ENCODE peak calls at places on chromosomes 3 and 15, in four cellular contexts. Y is IMR-90, B is K562, F is H1. N is an unnamed sample.

GRCh38 chr15:64851503-64851840 is 9.8 kb downstream of the PLEKHO2 start:
- DNase-seq in Y (peak; percentile 93), F (no peak), B (no peak), N (no peak)

GRCh38 chr15:85756411-85757072 is 38.2 kb downstream of the KLHL25 start:
- DNase-seq in Y (no peak), B (no peak), F (no peak), N (no peak)

GRCh38 chr3:138940446-138940845 is 6.5 kb downstream of the FOXL2 start:
- DNase-seq in Y (no peak), F (no peak), B (no peak), N (no peak)

GRCh38 chr3:100463002-100463401 is 29.4 kb upstream of the TMEM45A start:
- DNase-seq in B (peak; percentile 41), F (no peak), Y (peak; percentile 78), N (peak; percentile 35)

GRCh38 chr3:17550624-17551023 is 191.8 kb downstream of the TBC1D5 start:
- DNase-seq in F (no peak), B (no peak), Y (no peak), N (no peak)

GRCh38 chr3:127182848-127183714 is 9.8 kb upstream of the PRR23E start:
- DNase-seq in Y (no peak), F (peak; percentile 45), B (no peak), N (no peak)

GRCh38 chr3:126959921-126960603 is 22.9 kb upstream of the PLXNA1 start:
- DNase-seq in Y (peak; percentile 73), F (no peak), B (no peak), N (no peak)

GRCh38 chr3:157859541-157859940 is 246.7 kb downstream of the SHOX2 start:
- DNase-seq in Y (no peak), B (no peak), F (no peak), N (no peak)

GRCh38 chr15:60695713-60696522 is 217.0 kb upstream of the ICE2 start:
- DNase-seq in Y (peak; percentile 71), F (no peak), B (no peak), N (no peak)

GRCh38 chr3:171465768-171466167 is 5.6 kb upstream of the TNIK start:
- DNase-seq in F (no peak), B (no peak), Y (no peak), N (no peak)

GRCh38 chr15:28125673-28126651 is 26.8 kb upstream of the OCA2 start:
- DNase-seq in Y (peak; percentile 64), B (peak; percentile 41), F (no peak), N (no peak)

GRCh38 chr3:12670789-12671450 is 7.0 kb upstream of the RAF1 start:
- DNase-seq in B (no peak), F (no peak), Y (no peak), N (no peak)

GRCh38 chr15:71691700-71692417 is 118.5 kb upstream of the NR2E3 start:
- DNase-seq in B (no peak), Y (peak; percentile 95), F (no peak), N (no peak)

GRCh38 chr3:73204841-73205240 is 143.4 kb downstream of the EBLN2 start:
- DNase-seq in B (no peak), Y (no peak), F (no peak), N (no peak)

GRCh38 chr3:99620976-99621375 is 17.4 kb upstream of the COL8A1 start:
- DNase-seq in F (no peak), Y (peak; percentile 43), B (no peak), N (no peak)

GRCh38 chr3:29693863-29694262 is 413.0 kb downstream of the RBMS3 start:
- DNase-seq in B (no peak), F (no peak), Y (peak; percentile 87), N (no peak)

GRCh38 chr15:42084465-42085235 is 9.7 kb downstream of the PLA2G4D start:
- DNase-seq in F (peak; percentile 91), B (peak; percentile 77), Y (peak; percentile 37), N (no peak)

GRCh38 chr15:96462768-96463167 is 132.3 kb downstream of the NR2F2 start:
- DNase-seq in F (no peak), Y (peak; percentile 15), B (no peak), N (no peak)

GRCh38 chr15:53978248-53978906 is at the start of gene UNC13C:
- DNase-seq in B (no peak), Y (no peak), F (peak; percentile 73), N (no peak)

GRCh38 chr15:43977072-43977884 is 150.5 kb downstream of the WDR76 start:
- DNase-seq in B (no peak), Y (no peak), F (no peak), N (peak; percentile 63)

GRCh38 chr3:61632568-61633175 is 71.3 kb downstream of the PTPRG start:
- DNase-seq in F (no peak), Y (peak; percentile 50), B (no peak), N (no peak)

GRCh38 chr3:19866751-19867347 is 67.2 kb downstream of the EFHB start:
- DNase-seq in Y (peak; percentile 58), F (peak; percentile 79), B (peak; percentile 63), N (peak; percentile 19)

GRCh38 chr3:98013428-98014349 is 21.4 kb downstream of the GABRR3 start:
- DNase-seq in F (no peak), B (no peak), Y (peak; percentile 33), N (no peak)

GRCh38 chr3:83877909-83878308 is 1080.9 kb upstream of the CADM2 start:
- DNase-seq in Y (no peak), B (no peak), F (no peak), N (no peak)

GRCh38 chr15:41581110-41581509 is 22.1 kb downstream of the TYRO3 start:
- DNase-seq in B (peak; percentile 34), F (peak; percentile 65), Y (no peak), N (no peak)

GRCh38 chr15:70259640-70260066 is 161.9 kb upstream of the TLE3 start:
- DNase-seq in Y (no peak), B (peak; percentile 34), F (no peak), N (no peak)

GRCh38 chr15:63187589-63188226 is 1.7 kb upstream of the RAB8B start:
- DNase-seq in Y (no peak), F (no peak), B (no peak), N (no peak)

GRCh38 chr3:187616307-187616939 is 53.8 kb downstream of the SST start:
- DNase-seq in F (peak; percentile 76), B (peak; percentile 54), Y (peak; percentile 55), N (no peak)

GRCh38 chr3:78604328-78604727 is 1163.5 kb downstream of the ROBO1 start:
- DNase-seq in B (no peak), F (no peak), Y (peak; percentile 80), N (no peak)

GRCh38 chr15:76153241-76154197 is 93.7 kb downstream of the TMEM266 start:
- DNase-seq in B (no peak), Y (no peak), F (peak; percentile 43), N (no peak)

GRCh38 chr15:94395626-94396025 is 164.3 kb downstream of the MCTP2 start:
- DNase-seq in F (no peak), B (no peak), Y (peak; percentile 65), N (no peak)

GRCh38 chr3:156449712-156450574 is 105.0 kb downstream of the SSR3 start:
- DNase-seq in B (peak; percentile 49), F (no peak), Y (peak; percentile 30), N (no peak)

GRCh38 chr3:156445117-156445968 is 109.6 kb downstream of the SSR3 start:
- DNase-seq in B (no peak), Y (no peak), F (no peak), N (no peak)

GRCh38 chr3:156443079-156443478 is 111.8 kb downstream of the SSR3 start:
- DNase-seq in Y (no peak), B (no peak), F (no peak), N (no peak)

GRCh38 chr3:156448300-156448699 is 106.6 kb downstream of the SSR3 start:
- DNase-seq in Y (peak; percentile 47), B (peak; percentile 68), F (peak; percentile 57), N (no peak)
- TF ChIP-seq CHD1 in Y (no peak), B (no peak), F (no peak), N (no peak)

GRCh38 chr3:14633819-14634424 is 17.6 kb upstream of the CCDC174 start:
- DNase-seq in Y (peak; percentile 49), F (peak; percentile 57), B (peak; percentile 74), N (peak; percentile 17)
- TF ChIP-seq CEBPB in Y (peak; percentile 36), F (no peak), B (peak; percentile 85), N (no peak)

DNA sequence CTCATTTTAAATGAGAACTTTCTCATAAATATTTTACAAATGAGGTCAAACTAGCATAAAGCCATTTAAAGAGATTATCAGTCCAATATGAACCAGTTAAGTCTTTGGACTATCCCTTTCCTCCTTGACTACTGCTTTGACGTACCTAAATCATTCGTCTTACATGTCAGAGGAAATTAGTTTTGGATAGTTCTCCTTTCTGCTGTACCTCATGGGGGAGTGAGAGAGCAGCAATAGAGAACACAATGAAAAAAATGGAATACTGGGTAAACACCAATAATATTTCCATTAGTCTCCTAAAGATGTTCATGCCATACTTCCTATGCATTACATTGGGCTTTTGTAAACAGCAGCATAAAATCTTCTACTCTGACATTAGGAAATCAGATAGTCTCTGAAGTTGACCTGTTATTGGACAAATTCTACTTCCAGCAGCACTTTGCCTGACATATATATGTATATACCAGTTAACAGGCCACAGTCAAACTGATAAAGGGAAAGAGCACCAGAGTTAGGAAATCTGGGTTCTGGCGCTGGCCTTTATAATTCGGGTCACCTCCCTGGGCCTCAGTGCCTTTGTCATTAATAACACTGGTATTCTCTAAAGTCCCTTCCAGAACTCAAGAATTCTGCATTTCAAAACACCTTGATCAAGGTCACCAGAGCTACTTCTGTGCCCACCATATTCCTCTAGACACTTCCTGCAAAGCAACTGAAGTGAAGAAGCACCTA is 26.8 kb downstream of the TIMMDC1 start:
- DNase-seq in Y (no peak), B (no peak), F (no peak), N (no peak)
- TF ChIP-seq CHD1 in Y (no peak), B (no peak), F (no peak), N (no peak)

DNA sequence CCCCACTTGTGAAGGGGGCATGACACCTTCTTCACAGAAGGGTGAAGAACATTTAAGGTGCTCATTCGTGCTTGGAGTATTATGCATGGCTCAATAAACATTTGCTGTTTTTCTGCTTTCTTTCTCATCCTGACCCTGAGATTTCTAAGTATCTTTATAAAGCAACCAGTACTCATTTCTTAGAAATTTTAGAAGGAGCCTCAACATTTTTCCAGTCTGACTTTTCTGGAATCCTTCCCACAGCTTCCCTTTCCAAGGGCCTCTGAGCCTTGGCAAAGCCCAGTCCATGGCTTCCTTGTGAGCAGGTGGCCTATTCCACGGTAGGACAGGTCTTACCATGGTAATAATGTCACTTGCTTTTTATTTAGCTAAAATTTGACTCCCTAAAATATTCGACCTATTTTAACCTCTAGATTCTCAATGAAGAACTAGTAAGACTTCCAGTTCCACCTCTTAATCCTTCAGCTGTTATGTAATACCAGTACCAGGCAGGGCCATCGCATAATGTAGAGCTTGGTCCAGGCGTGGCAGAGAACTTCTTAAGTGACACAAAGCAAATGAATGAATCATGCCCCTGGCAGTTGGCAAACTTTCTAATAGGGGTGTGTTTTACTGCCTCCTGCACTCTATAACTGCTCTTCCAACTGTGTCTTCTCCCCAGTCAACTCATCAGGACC is 1.0 kb upstream of the TM4SF4 start:
- DNase-seq in B (no peak), Y (peak; percentile 85), F (no peak), N (no peak)
- TF ChIP-seq CEBPB in B (no peak), Y (no peak), F (no peak), N (no peak)